ENCODE peak calls at places on chromosomes 5 and 9, in eight cellular contexts. F is D341Med, R is left colon, O is EH, T is NCI-H510A treated with DMSO at 0.1 percent for 48 hours, G is left cardiac atrium, U is Calu3, Q is WTC11. S is an unnamed sample.

GRCh38 chr5:174693697-174694400 is 30.5 kb upstream of the MSX2 start:
- DNase-seq in R (peak; percentile 75), O (no peak), Q (no peak), U (peak; percentile 70), T (peak; percentile 34), F (no peak), G (no peak), S (no peak)

GRCh38 chr5:152359169-152359568 is 45.9 kb downstream of the NMUR2 start:
- DNase-seq in U (no peak), R (no peak), T (no peak), Q (no peak), F (no peak), O (no peak), G (no peak), S (no peak)

GRCh38 chr9:3909966-3910650 is 384.3 kb upstream of the RFX3 start:
- DNase-seq in T (no peak), R (no peak), F (no peak), G (no peak), O (no peak), U (no peak), Q (no peak), S (no peak)

GRCh38 chr5:124986667-124987066 is 240.2 kb upstream of the ZNF608 start:
- DNase-seq in O (no peak), R (no peak), F (no peak), U (no peak), Q (no peak), G (no peak), T (no peak), S (no peak)

GRCh38 chr9:93634311-93635185 is 58.2 kb downstream of the PHF2 start:
- DNase-seq in O (no peak), U (no peak), T (no peak), R (no peak), Q (no peak), F (peak; percentile 9), G (no peak), S (no peak)

GRCh38 chr9:125467341-125467740 is 205.7 kb downstream of the GAPVD1 start:
- DNase-seq in U (no peak), Q (no peak), R (no peak), F (no peak), G (no peak), T (no peak), O (no peak), S (no peak)

GRCh38 chr5:145681216-145681615 is 153.9 kb downstream of the PRELID2 start:
- DNase-seq in O (no peak), G (no peak), T (no peak), Q (no peak), U (no peak), R (no peak), F (no peak), S (no peak)

GRCh38 chr9:117178596-117179111 is 236.2 kb downstream of the ASTN2 start:
- DNase-seq in R (no peak), F (peak; percentile 77), O (no peak), T (no peak), U (no peak), G (no peak), Q (no peak), S (peak; percentile 32)

GRCh38 chr5:87195616-87196015 is 72.1 kb upstream of the RASA1 start:
- DNase-seq in F (no peak), Q (no peak), U (no peak), R (no peak), O (peak; percentile 54), G (no peak), T (no peak), S (no peak)

GRCh38 chr5:110865400-110866094 is 126.7 kb downstream of the SLC25A46 start:
- DNase-seq in U (peak; percentile 63), F (peak; percentile 48), T (no peak), G (no peak), Q (peak; percentile 66), R (peak; percentile 7), O (peak; percentile 36), S (peak; percentile 25)

GRCh38 chr9:76414656-76415055 is 20.4 kb upstream of the RFK start:
- DNase-seq in U (no peak), R (no peak), Q (no peak), G (no peak), F (no peak), O (peak; percentile 50), T (no peak), S (no peak)

GRCh38 chr9:126842220-126842842 is 18.1 kb upstream of the ZBTB34 start:
- DNase-seq in Q (no peak), O (no peak), G (no peak), T (no peak), F (no peak), U (no peak), R (no peak), S (no peak)

GRCh38 chr9:98087420-98088354 is 31.2 kb downstream of the NANS start:
- DNase-seq in R (no peak), U (no peak), T (no peak), G (peak; percentile 45), F (no peak), O (peak; percentile 29), Q (peak; percentile 72), S (no peak)

GRCh38 chr5:40716000-40716399 is 36.3 kb downstream of the PTGER4 start:
- DNase-seq in G (no peak), O (peak; percentile 14), Q (no peak), R (no peak), F (peak; percentile 30), U (no peak), T (no peak), S (no peak)

GRCh38 chr9:128773049-128773448 is 1.3 kb upstream of the ZER1 start:
- DNase-seq in O (no peak), R (no peak), T (no peak), G (no peak), Q (no peak), F (no peak), U (no peak), S (no peak)

GRCh38 chr5:32753051-32753450 is 41.9 kb downstream of the NPR3 start:
- DNase-seq in O (peak; percentile 82), Q (no peak), G (no peak), F (no peak), R (no peak), U (no peak), T (no peak), S (no peak)

GRCh38 chr9:4515958-4516375 is 25.7 kb downstream of the SLC1A1 start:
- DNase-seq in G (no peak), U (no peak), F (no peak), O (peak; percentile 6), T (no peak), R (no peak), Q (no peak), S (no peak)

GRCh38 chr5:161549106-161549505 is 2.6 kb upstream of the GABRB2 start:
- DNase-seq in T (no peak), Q (peak; percentile 25), G (no peak), F (peak; percentile 12), R (peak; percentile 18), U (no peak), O (no peak), S (no peak)

GRCh38 chr9:105307731-105308130 is 63.3 kb downstream of the SLC44A1 start:
- DNase-seq in G (no peak), O (peak; percentile 14), T (no peak), Q (no peak), U (no peak), F (no peak), R (no peak), S (no peak)

GRCh38 chr5:74122175-74122574 is 496.2 kb downstream of the ARHGEF28 start:
- DNase-seq in R (no peak), F (no peak), Q (no peak), U (no peak), O (no peak), G (no peak), T (no peak), S (no peak)

GRCh38 chr9:127194881-127195713 is 69.5 kb upstream of the GARNL3 start:
- DNase-seq in G (peak; percentile 19), U (no peak), F (no peak), R (no peak), T (no peak), O (peak; percentile 67), Q (peak; percentile 39), S (peak; percentile 18)